ENCODE peak calls at places on chromosomes 6 and 20, in five cellular contexts. One of them, this sample, is unnamed.
A peak's percentile ranks its signal among the peaks of the same experiment; 100 is the strongest.

GRCh38 chr6:24495516-24495847 is 713 bp downstream of the ALDH5A1 start:
- DNase-seq in IMR-90: peak; percentile 14
- DNase-seq in neuronal stem cell: no peak
- DNase-seq in H9: peak; percentile 75
- DNase-seq in mesenchymal stem cell: peak; percentile 41
- DNase-seq in this sample: peak; percentile 76

GRCh38 chr6:12602951-12603710 is 113.4 kb upstream of the PHACTR1 start:
- DNase-seq in IMR-90: peak; percentile 77
- DNase-seq in neuronal stem cell: no peak
- DNase-seq in H9: no peak
- DNase-seq in mesenchymal stem cell: peak; percentile 63
- DNase-seq in this sample: peak; percentile 66

GRCh38 chr20:46400253-46400652 is 6.2 kb downstream of the ELMO2 start:
- DNase-seq in IMR-90: peak; percentile 80
- DNase-seq in neuronal stem cell: no peak
- DNase-seq in H9: no peak
- DNase-seq in mesenchymal stem cell: peak; percentile 91
- DNase-seq in this sample: peak; percentile 38

GRCh38 chr6:136288566-136289326 is 900 bp downstream of the BCLAF1 start:
- DNase-seq in IMR-90: peak; percentile 96
- DNase-seq in neuronal stem cell: peak; percentile 65
- DNase-seq in H9: peak; percentile 77
- DNase-seq in mesenchymal stem cell: peak; percentile 99
- DNase-seq in this sample: peak; percentile 94

GRCh38 chr6:12493446-12493845 is 203.3 kb downstream of the EDN1 start:
- DNase-seq in IMR-90: no peak
- DNase-seq in neuronal stem cell: no peak
- DNase-seq in H9: no peak
- DNase-seq in mesenchymal stem cell: no peak
- DNase-seq in this sample: no peak

GRCh38 chr6:89145962-89146747 is at the start of gene PM20D2:
- DNase-seq in IMR-90: peak; percentile 20
- DNase-seq in neuronal stem cell: peak; percentile 56
- DNase-seq in H9: peak; percentile 72
- DNase-seq in mesenchymal stem cell: peak; percentile 51
- DNase-seq in this sample: peak; percentile 69

GRCh38 chr6:21001736-21002135 is 467.5 kb downstream of the CDKAL1 start:
- DNase-seq in IMR-90: peak; percentile 12
- DNase-seq in neuronal stem cell: no peak
- DNase-seq in H9: no peak
- DNase-seq in mesenchymal stem cell: peak; percentile 29
- DNase-seq in this sample: no peak

GRCh38 chr6:43812850-43813584 is 43.0 kb downstream of the VEGFA start:
- DNase-seq in IMR-90: peak; percentile 7
- DNase-seq in neuronal stem cell: no peak
- DNase-seq in H9: no peak
- DNase-seq in mesenchymal stem cell: peak; percentile 50
- DNase-seq in this sample: no peak

GRCh38 chr6:105209950-105210706 is 30.3 kb upstream of the POPDC3 start:
- DNase-seq in IMR-90: peak; percentile 85
- DNase-seq in neuronal stem cell: no peak
- DNase-seq in H9: no peak
- DNase-seq in mesenchymal stem cell: peak; percentile 79
- DNase-seq in this sample: no peak

GRCh38 chr6:75930954-75931689 is 141.3 kb downstream of the IMPG1 start:
- DNase-seq in IMR-90: peak; percentile 52
- DNase-seq in neuronal stem cell: no peak
- DNase-seq in H9: no peak
- DNase-seq in mesenchymal stem cell: no peak
- DNase-seq in this sample: no peak

GRCh38 chr20:36339646-36340592 is 33.8 kb downstream of the DLGAP4 start:
- DNase-seq in IMR-90: no peak
- DNase-seq in neuronal stem cell: no peak
- DNase-seq in H9: peak; percentile 57
- DNase-seq in mesenchymal stem cell: no peak
- DNase-seq in this sample: no peak

GRCh38 chr20:48958743-48959142 is 37.2 kb downstream of the ARFGEF2 start:
- DNase-seq in IMR-90: no peak
- DNase-seq in neuronal stem cell: no peak
- DNase-seq in H9: no peak
- DNase-seq in mesenchymal stem cell: no peak
- DNase-seq in this sample: no peak

GRCh38 chr20:18279231-18279630 is 9.1 kb upstream of the ZNF133 start:
- DNase-seq in IMR-90: no peak
- DNase-seq in neuronal stem cell: no peak
- DNase-seq in H9: no peak
- DNase-seq in mesenchymal stem cell: no peak
- DNase-seq in this sample: no peak

GRCh38 chr6:70819715-70820114 is 137.1 kb downstream of the B3GAT2 start:
- DNase-seq in IMR-90: peak; percentile 32
- DNase-seq in neuronal stem cell: no peak
- DNase-seq in H9: no peak
- DNase-seq in mesenchymal stem cell: no peak
- DNase-seq in this sample: no peak

GRCh38 chr6:150091466-150091865 is 22.5 kb upstream of the ULBP3 start:
- DNase-seq in IMR-90: no peak
- DNase-seq in neuronal stem cell: no peak
- DNase-seq in H9: no peak
- DNase-seq in mesenchymal stem cell: no peak
- DNase-seq in this sample: no peak

GRCh38 chr6:161353208-161353613 is 79.3 kb upstream of the AGPAT4 start:
- DNase-seq in IMR-90: no peak
- DNase-seq in neuronal stem cell: no peak
- DNase-seq in H9: peak; percentile 89
- DNase-seq in mesenchymal stem cell: peak; percentile 6
- DNase-seq in this sample: peak; percentile 97

GRCh38 chr20:35901678-35902544 is 52.4 kb downstream of the SCAND1 start:
- DNase-seq in IMR-90: peak; percentile 97
- DNase-seq in neuronal stem cell: no peak
- DNase-seq in H9: no peak
- DNase-seq in mesenchymal stem cell: peak; percentile 92
- DNase-seq in this sample: no peak

GRCh38 chr6:32819729-32820128 is 2.9 kb upstream of the HLA-DOB start:
- DNase-seq in IMR-90: peak; percentile 79
- DNase-seq in neuronal stem cell: no peak
- DNase-seq in H9: no peak
- DNase-seq in mesenchymal stem cell: peak; percentile 62
- DNase-seq in this sample: peak; percentile 52

GRCh38 chr20:35007891-35008290 is 52.2 kb downstream of the MYH7B start:
- DNase-seq in IMR-90: no peak
- DNase-seq in neuronal stem cell: no peak
- DNase-seq in H9: peak; percentile 14
- DNase-seq in mesenchymal stem cell: no peak
- DNase-seq in this sample: no peak

DNA sequence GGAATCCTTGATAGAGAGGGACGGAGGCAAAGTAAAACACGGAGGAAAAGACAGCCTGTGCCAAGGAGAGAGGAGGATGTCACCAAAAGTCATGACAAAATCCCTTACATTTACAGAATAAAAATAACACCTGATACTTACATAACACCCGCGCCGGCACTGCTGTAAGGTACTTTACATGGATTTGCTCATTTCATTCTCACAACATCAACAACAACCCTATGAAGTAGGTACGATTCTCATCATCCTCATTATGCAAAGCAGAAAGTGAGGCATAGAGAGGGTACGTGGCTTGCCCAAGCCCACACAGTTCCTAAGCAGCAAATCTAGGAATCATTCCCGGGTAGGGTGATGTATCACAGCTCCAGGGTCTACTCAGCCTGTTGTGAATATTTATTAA is 67.6 kb upstream of the NFATC2 start:
- DNase-seq in IMR-90: no peak
- DNase-seq in neuronal stem cell: no peak
- DNase-seq in H9: no peak
- DNase-seq in mesenchymal stem cell: no peak
- DNase-seq in this sample: no peak
- H3K4me1 ChIP-seq in IMR-90: no peaks in the 10 kb centered on the region
- H3K4me1 ChIP-seq in neuronal stem cell: no peaks in the 10 kb centered on the region
- H3K4me1 ChIP-seq in H9: no peaks in the 10 kb centered on the region
- H3K4me1 ChIP-seq in mesenchymal stem cell: no peaks in the 10 kb centered on the region
- H3K4me1 ChIP-seq in this sample: no peaks in the 10 kb centered on the region

DNA sequence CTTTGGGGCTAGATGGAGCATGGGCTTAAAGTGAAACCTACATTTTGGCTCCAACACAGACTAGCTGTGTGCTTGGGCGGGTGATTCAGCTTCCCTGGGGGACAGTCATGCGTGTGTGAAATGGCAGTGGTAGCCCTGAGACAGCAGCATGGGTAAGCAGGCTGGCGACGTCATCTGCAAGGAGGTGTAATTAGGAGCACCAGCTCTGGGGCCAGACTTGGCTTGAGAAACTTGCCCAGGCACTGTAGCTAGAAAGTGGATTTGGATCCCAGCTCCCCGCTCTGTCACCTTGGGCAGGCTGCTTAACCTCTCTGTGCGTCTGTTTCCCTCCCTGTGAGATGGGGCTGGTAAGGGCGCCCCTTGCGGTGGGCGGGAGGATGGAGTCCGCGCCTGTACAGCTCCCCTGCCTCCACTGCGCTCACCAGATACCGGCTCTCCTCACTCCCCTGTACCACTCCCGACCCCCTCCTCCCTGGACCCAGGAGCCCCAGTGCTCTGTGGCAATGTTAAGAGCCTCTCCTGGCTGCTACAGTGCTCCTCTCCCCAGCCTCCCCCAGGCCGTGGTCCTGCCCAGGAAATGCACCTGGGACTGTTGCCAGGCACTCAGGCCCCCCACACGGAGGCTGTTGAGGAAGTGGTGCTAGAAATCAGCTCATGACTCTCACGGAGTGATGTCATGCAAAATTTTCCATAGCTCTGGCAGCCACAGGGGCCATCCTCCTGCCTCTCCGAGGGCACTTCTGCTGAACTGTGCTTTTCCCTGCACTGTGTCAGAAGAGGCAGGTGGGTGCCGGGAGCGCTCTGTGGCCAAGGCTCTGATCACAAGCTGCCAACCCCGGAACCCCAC is 44.6 kb downstream of the SYNJ2 start:
- DNase-seq in IMR-90: peak; percentile 99
- DNase-seq in neuronal stem cell: no peak
- DNase-seq in H9: peak; percentile 78
- DNase-seq in mesenchymal stem cell: peak; percentile 99
- DNase-seq in this sample: peak; percentile 89
- H2BK120ac ChIP-seq in IMR-90: peak overlapping the region; percentile 97
- H2BK120ac ChIP-seq in neuronal stem cell: peak overlapping the region; percentile 42
- H2BK120ac ChIP-seq in H9: no peak overlapping the region
- H2BK120ac ChIP-seq in mesenchymal stem cell: peak overlapping the region; percentile 3
- H2BK120ac ChIP-seq in this sample: no peak overlapping the region

GRCh38 chr20:33187491-33187890 is 19.5 kb downstream of the BPIFA2 start:
- DNase-seq in IMR-90: no peak
- DNase-seq in neuronal stem cell: no peak
- DNase-seq in H9: no peak
- DNase-seq in mesenchymal stem cell: no peak
- DNase-seq in this sample: no peak

GRCh38 chr20:33191484-33191883 is 23.5 kb downstream of the BPIFA2 start:
- DNase-seq in IMR-90: no peak
- DNase-seq in neuronal stem cell: no peak
- DNase-seq in H9: no peak
- DNase-seq in mesenchymal stem cell: no peak
- DNase-seq in this sample: no peak

GRCh38 chr20:33192912-33193501 is 24.1 kb upstream of the BPIFA3 start:
- DNase-seq in IMR-90: no peak
- DNase-seq in neuronal stem cell: no peak
- DNase-seq in H9: no peak
- DNase-seq in mesenchymal stem cell: no peak
- DNase-seq in this sample: no peak

GRCh38 chr20:33188421-33188820 is 20.5 kb downstream of the BPIFA2 start:
- DNase-seq in IMR-90: no peak
- DNase-seq in neuronal stem cell: no peak
- DNase-seq in H9: no peak
- DNase-seq in mesenchymal stem cell: no peak
- DNase-seq in this sample: peak; percentile 40

DNA sequence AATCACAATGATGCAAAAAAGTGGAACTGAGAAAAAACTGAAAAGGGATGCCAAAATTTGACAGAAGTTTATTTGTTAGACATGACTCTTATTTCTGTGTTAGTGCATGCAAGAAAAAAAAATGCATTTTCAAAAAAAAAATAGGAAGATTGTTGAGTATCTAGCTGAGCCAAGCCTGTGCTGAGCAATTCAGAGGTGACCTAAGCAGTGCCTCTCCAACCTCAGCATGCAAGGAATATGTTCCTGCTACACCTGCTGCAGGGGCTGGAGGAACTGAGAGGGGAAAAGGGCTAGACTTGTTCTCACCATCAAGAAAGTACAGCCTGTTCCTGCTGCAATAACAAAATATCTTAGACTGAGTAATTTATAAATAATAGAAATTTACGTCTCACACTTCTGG is 24.0 kb downstream of the BPIFA2 start:
- DNase-seq in IMR-90: no peak
- DNase-seq in neuronal stem cell: no peak
- DNase-seq in H9: no peak
- DNase-seq in mesenchymal stem cell: no peak
- DNase-seq in this sample: no peak
- H2BK15ac ChIP-seq in IMR-90: no peak overlapping the region
- H2BK15ac ChIP-seq in neuronal stem cell: no peak overlapping the region
- H2BK15ac ChIP-seq in H9: no peak overlapping the region
- H2BK15ac ChIP-seq in mesenchymal stem cell: no peak overlapping the region
- H2BK15ac ChIP-seq in this sample: no peak overlapping the region

DNA sequence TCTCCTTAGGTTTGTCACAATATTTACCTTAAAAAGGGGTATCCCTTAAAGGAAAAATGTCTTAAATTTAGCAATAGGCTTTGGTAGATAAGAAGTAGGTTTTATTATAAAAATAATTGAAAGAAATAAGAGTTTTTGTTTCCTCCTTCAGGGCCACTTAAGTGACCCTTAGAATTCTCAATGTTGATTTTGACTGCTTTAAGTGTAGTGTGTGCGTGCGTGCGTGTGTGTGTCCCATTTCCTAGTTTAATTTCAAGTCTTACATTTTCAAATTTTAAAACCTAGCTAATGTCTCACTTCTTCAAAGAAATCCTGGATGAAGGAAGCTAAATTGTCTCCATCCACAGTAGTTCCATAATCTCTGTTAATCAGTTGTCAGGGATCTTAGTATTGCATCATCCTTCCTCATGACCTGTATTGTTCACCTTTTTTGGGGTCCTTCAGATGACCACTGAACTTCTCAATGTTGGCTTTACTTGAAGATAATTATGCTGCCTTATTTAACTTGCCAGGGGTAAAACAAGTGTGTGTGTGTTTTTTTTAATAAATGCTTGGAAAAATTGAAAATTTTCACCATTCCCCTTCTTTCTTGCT is 50.7 kb upstream of the TFB1M start:
- DNase-seq in IMR-90: no peak
- DNase-seq in neuronal stem cell: no peak
- DNase-seq in H9: no peak
- DNase-seq in mesenchymal stem cell: no peak
- DNase-seq in this sample: no peak
- H3K4me1 ChIP-seq in IMR-90: no peaks in the 10 kb centered on the region
- H3K4me1 ChIP-seq in neuronal stem cell: peaks cover 2% of the 10 kb centered on the region
- H3K4me1 ChIP-seq in H9: no peaks in the 10 kb centered on the region
- H3K4me1 ChIP-seq in mesenchymal stem cell: no peaks in the 10 kb centered on the region
- H3K4me1 ChIP-seq in this sample: no peaks in the 10 kb centered on the region

GRCh38 chr20:31738729-31739549 is at the start of gene TPX2:
- DNase-seq in IMR-90: peak; percentile 96
- DNase-seq in neuronal stem cell: peak; percentile 95
- DNase-seq in H9: peak; percentile 98
- DNase-seq in mesenchymal stem cell: peak; percentile 99
- DNase-seq in this sample: peak; percentile 99
- H2BK120ac ChIP-seq in IMR-90: peak within 1 kb of the TSS; percentile 69
- H2BK120ac ChIP-seq in neuronal stem cell: no peak within 1 kb of the TSS
- H2BK120ac ChIP-seq in H9: no peak within 1 kb of the TSS
- H2BK120ac ChIP-seq in mesenchymal stem cell: peak within 1 kb of the TSS; percentile 58
- H2BK120ac ChIP-seq in this sample: no peak within 1 kb of the TSS

This sample was measured in mesendoderm.